ENCODE peak calls at places on chromosomes 12 and 14, in ten cellular contexts. R, O, K, B, V, Z, I, Y, W and G are unnamed samples.

GRCh38 chr12:104421343-104421742 is 35.4 kb upstream of the CHST11 start:
- DNase-seq in R (no peak), O (no peak), K (no peak), B (no peak), V (no peak), Z (no peak), I (no peak), Y (no peak), W (no peak), G (no peak)

GRCh38 chr12:101795786-101796185 is 35.0 kb downstream of the GNPTAB start:
- DNase-seq in R (no peak), O (no peak), K (no peak), B (no peak), V (no peak), Z (no peak), I (no peak), Y (no peak), W (no peak), G (no peak)

GRCh38 chr12:14840616-14841015 is 2.7 kb downstream of the ART4 start:
- DNase-seq in R (no peak), O (no peak), K (no peak), B (no peak), V (no peak), Z (no peak), I (no peak), Y (no peak), W (no peak), G (no peak)

GRCh38 chr12:105493091-105493615 is 162.7 kb downstream of the C12orf75 start:
- DNase-seq in R (no peak), O (no peak), K (no peak), B (no peak), V (no peak), Z (no peak), I (no peak), Y (peak), W (no peak), G (no peak)

GRCh38 chr12:123983822-123984485 is 10.9 kb downstream of the ZNF664 start:
- DNase-seq in R (peak), O (peak), K (peak), B (no peak), V (peak), Z (peak), I (no peak), Y (peak), W (peak), G (no peak)

GRCh38 chr14:55720796-55721195 is 140.8 kb downstream of the KTN1 start:
- DNase-seq in R (no peak), O (no peak), K (no peak), B (no peak), V (no peak), Z (no peak), I (no peak), Y (no peak), W (no peak), G (no peak)

GRCh38 chr14:84453541-84453940 is 1076.4 kb upstream of the FLRT2 start:
- DNase-seq in R (no peak), O (no peak), K (no peak), B (no peak), V (no peak), Z (no peak), I (no peak), Y (no peak), W (no peak), G (no peak)

GRCh38 chr12:6839482-6840201 is 1.1 kb upstream of the GNB3 start:
- DNase-seq in R (no peak), O (no peak), K (no peak), B (no peak), V (no peak), Z (no peak), I (no peak), Y (no peak), W (no peak), G (no peak)

GRCh38 chr12:126218697-126219096 is 1153.5 kb downstream of the AACS start:
- DNase-seq in R (no peak), O (no peak), K (no peak), B (no peak), V (no peak), Z (no peak), I (no peak), Y (no peak), W (no peak), G (no peak)

GRCh38 chr12:131223791-131224567 is 270.3 kb downstream of the ADGRD1 start:
- DNase-seq in R (no peak), O (no peak), K (no peak), B (peak), V (no peak), Z (no peak), I (no peak), Y (no peak), W (no peak), G (no peak)

GRCh38 chr14:74905595-74906142 is 17.4 kb downstream of the RPS6KL1 start:
- DNase-seq in R (peak), O (peak), K (peak), B (peak), V (peak), Z (peak), I (peak), Y (peak), W (peak), G (peak)

GRCh38 chr14:21987937-21988336 is 314.3 kb upstream of the OR4E1 start:
- DNase-seq in R (no peak), O (no peak), K (no peak), B (no peak), V (peak), Z (peak), I (no peak), Y (no peak), W (no peak), G (no peak)

GRCh38 chr12:118101051-118101450 is 2.8 kb downstream of the VSIG10 start:
- DNase-seq in R (no peak), O (no peak), K (no peak), B (no peak), V (no peak), Z (no peak), I (no peak), Y (no peak), W (no peak), G (no peak)

GRCh38 chr14:43706901-43707300 is 800.2 kb downstream of the FSCB start:
- DNase-seq in R (no peak), O (no peak), K (no peak), B (no peak), V (no peak), Z (no peak), I (no peak), Y (no peak), W (no peak), G (no peak)

GRCh38 chr12:105334001-105334400 is 3.5 kb downstream of the C12orf75 start:
- DNase-seq in R (no peak), O (no peak), K (no peak), B (no peak), V (no peak), Z (no peak), I (no peak), Y (peak), W (no peak), G (no peak)

GRCh38 chr14:94771191-94771905 is 1.4 kb upstream of the GSC start:
- DNase-seq in R (no peak), O (no peak), K (no peak), B (no peak), V (peak), Z (no peak), I (no peak), Y (no peak), W (no peak), G (no peak)

GRCh38 chr14:35687335-35687939 is 121.7 kb downstream of the RALGAPA1 start:
- DNase-seq in R (peak), O (peak), K (peak), B (no peak), V (peak), Z (peak), I (no peak), Y (peak), W (no peak), G (no peak)

GRCh38 chr12:15856097-15856982 is 25.8 kb upstream of the STRAP start:
- DNase-seq in R (peak), O (peak), K (peak), B (no peak), V (peak), Z (peak), I (no peak), Y (peak), W (no peak), G (no peak)

GRCh38 chr14:105617201-105617777 is 90.9 kb downstream of the TMEM121 start:
- DNase-seq in R (no peak), O (no peak), K (no peak), B (no peak), V (no peak), Z (no peak), I (no peak), Y (no peak), W (no peak), G (peak)

GRCh38 chr12:76018111-76018510 is 13.5 kb downstream of the PHLDA1 start:
- DNase-seq in R (no peak), O (no peak), K (no peak), B (no peak), V (no peak), Z (no peak), I (no peak), Y (peak), W (no peak), G (no peak)

GRCh38 chr12:52059582-52060497 is 8.6 kb downstream of the NR4A1 start:
- DNase-seq in R (no peak), O (no peak), K (peak), B (peak), V (no peak), Z (no peak), I (no peak), Y (no peak), W (peak), G (peak)

GRCh38 chr12:66071556-66071955 is 59.0 kb downstream of the LLPH start:
- DNase-seq in R (no peak), O (no peak), K (no peak), B (no peak), V (no peak), Z (no peak), I (no peak), Y (no peak), W (no peak), G (no peak)